ENCODE peak calls at places on chromosome 22, in five cellular contexts. O, I, M, Z and P are unnamed samples.

GRCh38 chr22:20741634-20742581 is 32.0 kb upstream of the SERPIND1 start:
- DNase-seq in O (peak; percentile 6), I (no peak), M (no peak), Z (no peak), P (peak; percentile 24)

GRCh38 chr22:19753090-19753842 is 7.3 kb upstream of the TBX1 start:
- DNase-seq in O (no peak), I (no peak), M (no peak), Z (no peak), P (no peak)

GRCh38 chr22:19107730-19108074 is 14.5 kb downstream of the DGCR2 start:
- DNase-seq in O (no peak), I (no peak), M (no peak), Z (no peak), P (no peak)

GRCh38 chr22:16781074-16781763 is 44.0 kb downstream of the XKR3 start:
- DNase-seq in O (no peak), I (no peak), M (no peak), Z (no peak), P (no peak)

GRCh38 chr22:29269731-29270474 is 1.8 kb downstream of the EWSR1 start:
- DNase-seq in O (no peak), I (no peak), M (no peak), Z (no peak), P (no peak)

GRCh38 chr22:35398574-35398973 is 1.4 kb upstream of the MCM5 start:
- DNase-seq in O (no peak), I (no peak), M (no peak), Z (no peak), P (no peak)

GRCh38 chr22:24247564-24248344 is 2.9 kb upstream of the GGT5 start:
- DNase-seq in O (peak; percentile 85), I (peak; percentile 93), M (no peak), Z (peak; percentile 91), P (peak; percentile 55)

GRCh38 chr22:47196881-47197701 is 434.6 kb downstream of the TBC1D22A start:
- DNase-seq in O (no peak), I (no peak), M (no peak), Z (no peak), P (no peak)